ENCODE peak calls at places on chromosomes 5 and 9, in five cellular contexts. W is cardiac muscle cell, T is T-cell, M is T1000, K is fibroblast of lung. Q is an unnamed sample.

GRCh38 chr9:592225-592624 is 249.3 kb upstream of the DMRT1 start:
- DNase-seq in W (no peak), T (no peak), M (no peak), K (no peak), Q (no peak)

GRCh38 chr5:178216088-178216534 is 11.8 kb downstream of the HNRNPAB start:
- DNase-seq in W (no peak), T (no peak), M (no peak), K (no peak), Q (no peak)

GRCh38 chr9:36086442-36086841 is 49.7 kb downstream of the RECK start:
- DNase-seq in W (no peak), T (no peak), M (no peak), K (no peak), Q (no peak)

GRCh38 chr9:93263334-93264229 is 79.6 kb downstream of the WNK2 start:
- DNase-seq in W (no peak), T (no peak), M (no peak), K (no peak), Q (peak; percentile 10)

GRCh38 chr9:70406446-70406862 is 8.0 kb downstream of the KLF9 start:
- DNase-seq in W (no peak), T (no peak), M (no peak), K (peak; percentile 63), Q (peak; percentile 51)

GRCh38 chr5:159179556-159180305 is 29.6 kb downstream of the RNF145 start:
- DNase-seq in W (no peak), T (no peak), M (no peak), K (no peak), Q (no peak)

GRCh38 chr9:96644137-96644536 is 11.0 kb downstream of the PRXL2C start:
- DNase-seq in W (no peak), T (no peak), M (no peak), K (no peak), Q (no peak)

GRCh38 chr5:96407441-96407840 is 25.6 kb downstream of the PCSK1 start:
- DNase-seq in W (no peak), T (no peak), M (no peak), K (no peak), Q (no peak)

GRCh38 chr5:53479656-53480473 is 564 bp upstream of the FST start:
- DNase-seq in W (peak; percentile 66), T (no peak), M (peak; percentile 35), K (peak; percentile 59), Q (peak; percentile 40)

GRCh38 chr9:128101231-128101641 is 26.3 kb downstream of the PTGES2 start:
- DNase-seq in W (no peak), T (no peak), M (no peak), K (no peak), Q (no peak)

GRCh38 chr5:137876101-137876500 is 8.4 kb downstream of the MYOT start:
- DNase-seq in W (no peak), T (no peak), M (no peak), K (no peak), Q (no peak)

GRCh38 chr5:34548086-34548403 is 108.1 kb upstream of the RAI14 start:
- DNase-seq in W (no peak), T (no peak), M (no peak), K (no peak), Q (no peak)

GRCh38 chr9:114287001-114287762 is 35.7 kb upstream of the ORM1 start:
- DNase-seq in W (no peak), T (no peak), M (no peak), K (no peak), Q (no peak)

GRCh38 chr9:81689343-81690175 is at the start of gene TLE1:
- DNase-seq in W (peak; percentile 96), T (peak; percentile 47), M (peak; percentile 97), K (peak; percentile 100), Q (peak; percentile 54)

GRCh38 chr9:121598167-121599000 is 53.0 kb upstream of the DAB2IP start:
- DNase-seq in W (peak; percentile 98), T (no peak), M (no peak), K (peak; percentile 81), Q (no peak)

GRCh38 chr9:127065592-127065991 is 56.8 kb downstream of the ANGPTL2 start:
- DNase-seq in W (no peak), T (no peak), M (no peak), K (peak; percentile 47), Q (no peak)

GRCh38 chr9:126304207-126304945 is 22.3 kb upstream of the MVB12B start:
- DNase-seq in W (no peak), T (no peak), M (no peak), K (no peak), Q (no peak)

GRCh38 chr5:107516452-107517184 is 154.1 kb downstream of the EFNA5 start:
- DNase-seq in W (no peak), T (no peak), M (no peak), K (no peak), Q (no peak)

GRCh38 chr9:112091805-112092204 is 83.3 kb downstream of the SUSD1 start:
- DNase-seq in W (peak; percentile 35), T (no peak), M (no peak), K (peak; percentile 33), Q (no peak)

GRCh38 chr5:173926359-173926758 is 38.2 kb downstream of the CPEB4 start:
- DNase-seq in W (peak; percentile 59), T (no peak), M (no peak), K (peak; percentile 75), Q (no peak)

GRCh38 chr9:121720311-121720991 is 69.0 kb downstream of the DAB2IP start:
- DNase-seq in W (no peak), T (no peak), M (no peak), K (no peak), Q (no peak)

GRCh38 chr9:122402403-122403268 is 31.8 kb downstream of the PTGS1 start:
- DNase-seq in W (no peak), T (no peak), M (peak; percentile 70), K (peak; percentile 97), Q (peak; percentile 52)

GRCh38 chr9:617441-618085 is 223.9 kb upstream of the DMRT1 start:
- DNase-seq in W (peak; percentile 36), T (no peak), M (no peak), K (no peak), Q (no peak)

GRCh38 chr9:127390563-127390962 is 6.4 kb upstream of the SLC2A8 start:
- DNase-seq in W (no peak), T (no peak), M (no peak), K (no peak), Q (no peak)

GRCh38 chr9:2802494-2802921 is 41.4 kb downstream of the PUM3 start:
- DNase-seq in W (no peak), T (no peak), M (no peak), K (peak; percentile 59), Q (no peak)

GRCh38 chr5:18744990-18745590 is 1110.8 kb downstream of the TAF11L14 start:
- DNase-seq in W (no peak), T (peak; percentile 11), M (no peak), K (no peak), Q (no peak)

GRCh38 chr5:72938206-72938605 is 17.6 kb upstream of the FCHO2 start:
- DNase-seq in W (no peak), T (no peak), M (no peak), K (no peak), Q (no peak)

GRCh38 chr5:170434953-170435605 is 45.9 kb upstream of the KCNMB1 start:
- DNase-seq in W (peak; percentile 74), T (no peak), M (peak; percentile 23), K (peak; percentile 60), Q (peak; percentile 77)

GRCh38 chr9:84659273-84659672 is 10.3 kb upstream of the NTRK2 start:
- DNase-seq in W (no peak), T (no peak), M (no peak), K (no peak), Q (no peak)

GRCh38 chr9:116368680-116369079 is 215.1 kb downstream of the PAPPA start:
- DNase-seq in W (no peak), T (no peak), M (no peak), K (no peak), Q (no peak)

Q was measured in GM10248.